ENCODE peak calls at places on chromosome 10, in ten cellular contexts. One of them, this sample, is unnamed.

GRCh38 chr10:63115732-63116383 is 17.3 kb upstream of the NRBF2 start:
- DNase-seq in stimulated activated CD8-positive, alpha-beta memory T cell treated with anti-CD3 and anti-CD28 coated beads, Interleukin-7, amount 100 ng/mL, for 24 hours: no peak
- DNase-seq in retina: no peak
- DNase-seq in colonic mucosa: peak
- DNase-seq in ovary: peak
- DNase-seq in RWPE1: peak
- DNase-seq in erythroblast: no peak
- DNase-seq in posterior vena cava: peak
- DNase-seq in choroid plexus epithelial cell: peak
- DNase-seq in activated T-helper 1 cell treated with anti-CD3 and anti-CD28 coated beads, Interleukin-12 subunit alpha, Interleukin-12 subunit beta, Interleukin-2, Interleukin-4 antibody, amounts not matched to agents 30 ng/mL and 10 ng/mL and 1 ng/mL, durations not matched to agents 14 hours and 24 hours and 36 hours: no peak
- DNase-seq in this sample: peak

GRCh38 chr10:117684673-117685211 is 142.2 kb downstream of the EMX2 start:
- DNase-seq in ovary: peak
- DNase-seq in retina: no peak
- DNase-seq in choroid plexus epithelial cell: no peak
- DNase-seq in posterior vena cava: no peak
- DNase-seq in stimulated activated CD8-positive, alpha-beta memory T cell treated with anti-CD3 and anti-CD28 coated beads, Interleukin-7, amount 100 ng/mL, for 24 hours: no peak
- DNase-seq in erythroblast: peak
- DNase-seq in activated T-helper 1 cell treated with anti-CD3 and anti-CD28 coated beads, Interleukin-12 subunit alpha, Interleukin-12 subunit beta, Interleukin-2, Interleukin-4 antibody, amounts not matched to agents 30 ng/mL and 10 ng/mL and 1 ng/mL, durations not matched to agents 14 hours and 24 hours and 36 hours: no peak
- DNase-seq in RWPE1: peak
- DNase-seq in colonic mucosa: peak
- DNase-seq in this sample: no peak

GRCh38 chr10:67098460-67098859 is 172.6 kb downstream of the LRRTM3 start:
- DNase-seq in posterior vena cava: no peak
- DNase-seq in activated T-helper 1 cell treated with anti-CD3 and anti-CD28 coated beads, Interleukin-12 subunit alpha, Interleukin-12 subunit beta, Interleukin-2, Interleukin-4 antibody, amounts not matched to agents 30 ng/mL and 10 ng/mL and 1 ng/mL, durations not matched to agents 14 hours and 24 hours and 36 hours: no peak
- DNase-seq in stimulated activated CD8-positive, alpha-beta memory T cell treated with anti-CD3 and anti-CD28 coated beads, Interleukin-7, amount 100 ng/mL, for 24 hours: no peak
- DNase-seq in retina: peak
- DNase-seq in choroid plexus epithelial cell: no peak
- DNase-seq in colonic mucosa: no peak
- DNase-seq in erythroblast: no peak
- DNase-seq in RWPE1: no peak
- DNase-seq in ovary: no peak
- DNase-seq in this sample: no peak

GRCh38 chr10:2150315-2150714 is 413.0 kb upstream of the ADARB2 start:
- DNase-seq in posterior vena cava: no peak
- DNase-seq in retina: no peak
- DNase-seq in stimulated activated CD8-positive, alpha-beta memory T cell treated with anti-CD3 and anti-CD28 coated beads, Interleukin-7, amount 100 ng/mL, for 24 hours: no peak
- DNase-seq in choroid plexus epithelial cell: no peak
- DNase-seq in ovary: no peak
- DNase-seq in RWPE1: no peak
- DNase-seq in colonic mucosa: no peak
- DNase-seq in erythroblast: no peak
- DNase-seq in activated T-helper 1 cell treated with anti-CD3 and anti-CD28 coated beads, Interleukin-12 subunit alpha, Interleukin-12 subunit beta, Interleukin-2, Interleukin-4 antibody, amounts not matched to agents 30 ng/mL and 10 ng/mL and 1 ng/mL, durations not matched to agents 14 hours and 24 hours and 36 hours: no peak
- DNase-seq in this sample: no peak

GRCh38 chr10:73485320-73485719 is 10.5 kb downstream of the PPP3CB start:
- DNase-seq in activated T-helper 1 cell treated with anti-CD3 and anti-CD28 coated beads, Interleukin-12 subunit alpha, Interleukin-12 subunit beta, Interleukin-2, Interleukin-4 antibody, amounts not matched to agents 30 ng/mL and 10 ng/mL and 1 ng/mL, durations not matched to agents 14 hours and 24 hours and 36 hours: no peak
- DNase-seq in retina: no peak
- DNase-seq in RWPE1: peak
- DNase-seq in colonic mucosa: no peak
- DNase-seq in choroid plexus epithelial cell: no peak
- DNase-seq in erythroblast: peak
- DNase-seq in ovary: no peak
- DNase-seq in posterior vena cava: no peak
- DNase-seq in stimulated activated CD8-positive, alpha-beta memory T cell treated with anti-CD3 and anti-CD28 coated beads, Interleukin-7, amount 100 ng/mL, for 24 hours: no peak
- DNase-seq in this sample: no peak

GRCh38 chr10:89235073-89235798 is 16.3 kb downstream of the LIPA start:
- DNase-seq in colonic mucosa: peak
- DNase-seq in stimulated activated CD8-positive, alpha-beta memory T cell treated with anti-CD3 and anti-CD28 coated beads, Interleukin-7, amount 100 ng/mL, for 24 hours: no peak
- DNase-seq in erythroblast: no peak
- DNase-seq in retina: no peak
- DNase-seq in activated T-helper 1 cell treated with anti-CD3 and anti-CD28 coated beads, Interleukin-12 subunit alpha, Interleukin-12 subunit beta, Interleukin-2, Interleukin-4 antibody, amounts not matched to agents 30 ng/mL and 10 ng/mL and 1 ng/mL, durations not matched to agents 14 hours and 24 hours and 36 hours: no peak
- DNase-seq in ovary: no peak
- DNase-seq in posterior vena cava: peak
- DNase-seq in choroid plexus epithelial cell: no peak
- DNase-seq in RWPE1: no peak
- DNase-seq in this sample: no peak

GRCh38 chr10:116655573-116655972 is 34.8 kb downstream of the PNLIPRP2 start:
- DNase-seq in ovary: no peak
- DNase-seq in choroid plexus epithelial cell: no peak
- DNase-seq in retina: no peak
- DNase-seq in activated T-helper 1 cell treated with anti-CD3 and anti-CD28 coated beads, Interleukin-12 subunit alpha, Interleukin-12 subunit beta, Interleukin-2, Interleukin-4 antibody, amounts not matched to agents 30 ng/mL and 10 ng/mL and 1 ng/mL, durations not matched to agents 14 hours and 24 hours and 36 hours: no peak
- DNase-seq in erythroblast: no peak
- DNase-seq in RWPE1: no peak
- DNase-seq in posterior vena cava: no peak
- DNase-seq in stimulated activated CD8-positive, alpha-beta memory T cell treated with anti-CD3 and anti-CD28 coated beads, Interleukin-7, amount 100 ng/mL, for 24 hours: no peak
- DNase-seq in colonic mucosa: no peak
- DNase-seq in this sample: no peak

GRCh38 chr10:115818015-115818414 is 455.0 kb downstream of the GFRA1 start:
- DNase-seq in ovary: no peak
- DNase-seq in activated T-helper 1 cell treated with anti-CD3 and anti-CD28 coated beads, Interleukin-12 subunit alpha, Interleukin-12 subunit beta, Interleukin-2, Interleukin-4 antibody, amounts not matched to agents 30 ng/mL and 10 ng/mL and 1 ng/mL, durations not matched to agents 14 hours and 24 hours and 36 hours: no peak
- DNase-seq in choroid plexus epithelial cell: peak
- DNase-seq in colonic mucosa: no peak
- DNase-seq in stimulated activated CD8-positive, alpha-beta memory T cell treated with anti-CD3 and anti-CD28 coated beads, Interleukin-7, amount 100 ng/mL, for 24 hours: no peak
- DNase-seq in posterior vena cava: no peak
- DNase-seq in RWPE1: no peak
- DNase-seq in erythroblast: no peak
- DNase-seq in retina: no peak
- DNase-seq in this sample: no peak

GRCh38 chr10:69908071-69908470 is 106.4 kb downstream of the COL13A1 start:
- DNase-seq in RWPE1: no peak
- DNase-seq in colonic mucosa: no peak
- DNase-seq in posterior vena cava: no peak
- DNase-seq in retina: no peak
- DNase-seq in activated T-helper 1 cell treated with anti-CD3 and anti-CD28 coated beads, Interleukin-12 subunit alpha, Interleukin-12 subunit beta, Interleukin-2, Interleukin-4 antibody, amounts not matched to agents 30 ng/mL and 10 ng/mL and 1 ng/mL, durations not matched to agents 14 hours and 24 hours and 36 hours: no peak
- DNase-seq in choroid plexus epithelial cell: no peak
- DNase-seq in stimulated activated CD8-positive, alpha-beta memory T cell treated with anti-CD3 and anti-CD28 coated beads, Interleukin-7, amount 100 ng/mL, for 24 hours: no peak
- DNase-seq in ovary: no peak
- DNase-seq in erythroblast: no peak
- DNase-seq in this sample: no peak

GRCh38 chr10:14648042-14648765 is 126.5 kb downstream of the FAM107B start:
- DNase-seq in RWPE1: no peak
- DNase-seq in erythroblast: peak
- DNase-seq in colonic mucosa: peak
- DNase-seq in ovary: no peak
- DNase-seq in choroid plexus epithelial cell: peak
- DNase-seq in retina: peak
- DNase-seq in stimulated activated CD8-positive, alpha-beta memory T cell treated with anti-CD3 and anti-CD28 coated beads, Interleukin-7, amount 100 ng/mL, for 24 hours: peak
- DNase-seq in posterior vena cava: peak
- DNase-seq in activated T-helper 1 cell treated with anti-CD3 and anti-CD28 coated beads, Interleukin-12 subunit alpha, Interleukin-12 subunit beta, Interleukin-2, Interleukin-4 antibody, amounts not matched to agents 30 ng/mL and 10 ng/mL and 1 ng/mL, durations not matched to agents 14 hours and 24 hours and 36 hours: peak
- DNase-seq in this sample: no peak

GRCh38 chr10:15348579-15348978 is 22.5 kb downstream of the FAM171A1 start:
- DNase-seq in RWPE1: no peak
- DNase-seq in posterior vena cava: no peak
- DNase-seq in retina: no peak
- DNase-seq in activated T-helper 1 cell treated with anti-CD3 and anti-CD28 coated beads, Interleukin-12 subunit alpha, Interleukin-12 subunit beta, Interleukin-2, Interleukin-4 antibody, amounts not matched to agents 30 ng/mL and 10 ng/mL and 1 ng/mL, durations not matched to agents 14 hours and 24 hours and 36 hours: no peak
- DNase-seq in colonic mucosa: no peak
- DNase-seq in stimulated activated CD8-positive, alpha-beta memory T cell treated with anti-CD3 and anti-CD28 coated beads, Interleukin-7, amount 100 ng/mL, for 24 hours: no peak
- DNase-seq in ovary: no peak
- DNase-seq in choroid plexus epithelial cell: no peak
- DNase-seq in erythroblast: no peak
- DNase-seq in this sample: no peak

GRCh38 chr10:116836902-116837513 is 12.3 kb upstream of the ENO4 start:
- DNase-seq in colonic mucosa: no peak
- DNase-seq in ovary: no peak
- DNase-seq in erythroblast: no peak
- DNase-seq in retina: no peak
- DNase-seq in choroid plexus epithelial cell: peak
- DNase-seq in posterior vena cava: no peak
- DNase-seq in RWPE1: no peak
- DNase-seq in activated T-helper 1 cell treated with anti-CD3 and anti-CD28 coated beads, Interleukin-12 subunit alpha, Interleukin-12 subunit beta, Interleukin-2, Interleukin-4 antibody, amounts not matched to agents 30 ng/mL and 10 ng/mL and 1 ng/mL, durations not matched to agents 14 hours and 24 hours and 36 hours: no peak
- DNase-seq in stimulated activated CD8-positive, alpha-beta memory T cell treated with anti-CD3 and anti-CD28 coated beads, Interleukin-7, amount 100 ng/mL, for 24 hours: no peak
- DNase-seq in this sample: no peak

GRCh38 chr10:15715619-15716227 is 4.0 kb downstream of the ITGA8 start:
- DNase-seq in posterior vena cava: no peak
- DNase-seq in RWPE1: no peak
- DNase-seq in stimulated activated CD8-positive, alpha-beta memory T cell treated with anti-CD3 and anti-CD28 coated beads, Interleukin-7, amount 100 ng/mL, for 24 hours: no peak
- DNase-seq in colonic mucosa: no peak
- DNase-seq in erythroblast: peak
- DNase-seq in choroid plexus epithelial cell: peak
- DNase-seq in retina: no peak
- DNase-seq in ovary: no peak
- DNase-seq in activated T-helper 1 cell treated with anti-CD3 and anti-CD28 coated beads, Interleukin-12 subunit alpha, Interleukin-12 subunit beta, Interleukin-2, Interleukin-4 antibody, amounts not matched to agents 30 ng/mL and 10 ng/mL and 1 ng/mL, durations not matched to agents 14 hours and 24 hours and 36 hours: no peak
- DNase-seq in this sample: no peak

GRCh38 chr10:2201534-2202104 is 464.3 kb upstream of the ADARB2 start:
- DNase-seq in colonic mucosa: no peak
- DNase-seq in posterior vena cava: no peak
- DNase-seq in RWPE1: no peak
- DNase-seq in ovary: no peak
- DNase-seq in choroid plexus epithelial cell: no peak
- DNase-seq in retina: no peak
- DNase-seq in erythroblast: no peak
- DNase-seq in activated T-helper 1 cell treated with anti-CD3 and anti-CD28 coated beads, Interleukin-12 subunit alpha, Interleukin-12 subunit beta, Interleukin-2, Interleukin-4 antibody, amounts not matched to agents 30 ng/mL and 10 ng/mL and 1 ng/mL, durations not matched to agents 14 hours and 24 hours and 36 hours: no peak
- DNase-seq in stimulated activated CD8-positive, alpha-beta memory T cell treated with anti-CD3 and anti-CD28 coated beads, Interleukin-7, amount 100 ng/mL, for 24 hours: no peak
- DNase-seq in this sample: no peak

GRCh38 chr10:53209941-53210611 is 437.5 kb upstream of the MBL2 start:
- DNase-seq in ovary: no peak
- DNase-seq in choroid plexus epithelial cell: peak
- DNase-seq in posterior vena cava: no peak
- DNase-seq in stimulated activated CD8-positive, alpha-beta memory T cell treated with anti-CD3 and anti-CD28 coated beads, Interleukin-7, amount 100 ng/mL, for 24 hours: no peak
- DNase-seq in colonic mucosa: no peak
- DNase-seq in retina: peak
- DNase-seq in RWPE1: peak
- DNase-seq in activated T-helper 1 cell treated with anti-CD3 and anti-CD28 coated beads, Interleukin-12 subunit alpha, Interleukin-12 subunit beta, Interleukin-2, Interleukin-4 antibody, amounts not matched to agents 30 ng/mL and 10 ng/mL and 1 ng/mL, durations not matched to agents 14 hours and 24 hours and 36 hours: no peak
- DNase-seq in erythroblast: no peak
- DNase-seq in this sample: no peak

GRCh38 chr10:31426425-31426824 is 107.4 kb downstream of the ZEB1 start:
- DNase-seq in erythroblast: no peak
- DNase-seq in ovary: no peak
- DNase-seq in colonic mucosa: no peak
- DNase-seq in choroid plexus epithelial cell: peak
- DNase-seq in activated T-helper 1 cell treated with anti-CD3 and anti-CD28 coated beads, Interleukin-12 subunit alpha, Interleukin-12 subunit beta, Interleukin-2, Interleukin-4 antibody, amounts not matched to agents 30 ng/mL and 10 ng/mL and 1 ng/mL, durations not matched to agents 14 hours and 24 hours and 36 hours: no peak
- DNase-seq in posterior vena cava: no peak
- DNase-seq in RWPE1: peak
- DNase-seq in stimulated activated CD8-positive, alpha-beta memory T cell treated with anti-CD3 and anti-CD28 coated beads, Interleukin-7, amount 100 ng/mL, for 24 hours: no peak
- DNase-seq in retina: no peak
- DNase-seq in this sample: no peak

GRCh38 chr10:124124123-124124768 is 30.8 kb upstream of the CHST15 start:
- DNase-seq in RWPE1: no peak
- DNase-seq in ovary: no peak
- DNase-seq in erythroblast: no peak
- DNase-seq in stimulated activated CD8-positive, alpha-beta memory T cell treated with anti-CD3 and anti-CD28 coated beads, Interleukin-7, amount 100 ng/mL, for 24 hours: no peak
- DNase-seq in choroid plexus epithelial cell: no peak
- DNase-seq in posterior vena cava: no peak
- DNase-seq in activated T-helper 1 cell treated with anti-CD3 and anti-CD28 coated beads, Interleukin-12 subunit alpha, Interleukin-12 subunit beta, Interleukin-2, Interleukin-4 antibody, amounts not matched to agents 30 ng/mL and 10 ng/mL and 1 ng/mL, durations not matched to agents 14 hours and 24 hours and 36 hours: no peak
- DNase-seq in retina: no peak
- DNase-seq in colonic mucosa: no peak
- DNase-seq in this sample: no peak

GRCh38 chr10:4082851-4083250 is 297.8 kb upstream of the KLF6 start:
- DNase-seq in retina: no peak
- DNase-seq in RWPE1: no peak
- DNase-seq in activated T-helper 1 cell treated with anti-CD3 and anti-CD28 coated beads, Interleukin-12 subunit alpha, Interleukin-12 subunit beta, Interleukin-2, Interleukin-4 antibody, amounts not matched to agents 30 ng/mL and 10 ng/mL and 1 ng/mL, durations not matched to agents 14 hours and 24 hours and 36 hours: no peak
- DNase-seq in posterior vena cava: no peak
- DNase-seq in colonic mucosa: no peak
- DNase-seq in ovary: peak
- DNase-seq in choroid plexus epithelial cell: peak
- DNase-seq in stimulated activated CD8-positive, alpha-beta memory T cell treated with anti-CD3 and anti-CD28 coated beads, Interleukin-7, amount 100 ng/mL, for 24 hours: no peak
- DNase-seq in erythroblast: no peak
- DNase-seq in this sample: no peak

GRCh38 chr10:77116904-77117303 is 520.7 kb downstream of the KCNMA1 start:
- DNase-seq in posterior vena cava: no peak
- DNase-seq in erythroblast: no peak
- DNase-seq in ovary: no peak
- DNase-seq in stimulated activated CD8-positive, alpha-beta memory T cell treated with anti-CD3 and anti-CD28 coated beads, Interleukin-7, amount 100 ng/mL, for 24 hours: no peak
- DNase-seq in choroid plexus epithelial cell: no peak
- DNase-seq in RWPE1: peak
- DNase-seq in colonic mucosa: no peak
- DNase-seq in retina: no peak
- DNase-seq in activated T-helper 1 cell treated with anti-CD3 and anti-CD28 coated beads, Interleukin-12 subunit alpha, Interleukin-12 subunit beta, Interleukin-2, Interleukin-4 antibody, amounts not matched to agents 30 ng/mL and 10 ng/mL and 1 ng/mL, durations not matched to agents 14 hours and 24 hours and 36 hours: no peak
- DNase-seq in this sample: no peak

GRCh38 chr10:99908512-99908911 is 101.2 kb downstream of the DNMBP start:
- DNase-seq in ovary: no peak
- DNase-seq in RWPE1: no peak
- DNase-seq in posterior vena cava: no peak
- DNase-seq in stimulated activated CD8-positive, alpha-beta memory T cell treated with anti-CD3 and anti-CD28 coated beads, Interleukin-7, amount 100 ng/mL, for 24 hours: no peak
- DNase-seq in choroid plexus epithelial cell: no peak
- DNase-seq in erythroblast: no peak
- DNase-seq in colonic mucosa: no peak
- DNase-seq in activated T-helper 1 cell treated with anti-CD3 and anti-CD28 coated beads, Interleukin-12 subunit alpha, Interleukin-12 subunit beta, Interleukin-2, Interleukin-4 antibody, amounts not matched to agents 30 ng/mL and 10 ng/mL and 1 ng/mL, durations not matched to agents 14 hours and 24 hours and 36 hours: no peak
- DNase-seq in retina: no peak
- DNase-seq in this sample: peak

GRCh38 chr10:86718556-86718955 is 37.9 kb upstream of the BMPR1A start:
- DNase-seq in activated T-helper 1 cell treated with anti-CD3 and anti-CD28 coated beads, Interleukin-12 subunit alpha, Interleukin-12 subunit beta, Interleukin-2, Interleukin-4 antibody, amounts not matched to agents 30 ng/mL and 10 ng/mL and 1 ng/mL, durations not matched to agents 14 hours and 24 hours and 36 hours: no peak
- DNase-seq in colonic mucosa: no peak
- DNase-seq in choroid plexus epithelial cell: no peak
- DNase-seq in retina: no peak
- DNase-seq in ovary: no peak
- DNase-seq in RWPE1: no peak
- DNase-seq in posterior vena cava: peak
- DNase-seq in stimulated activated CD8-positive, alpha-beta memory T cell treated with anti-CD3 and anti-CD28 coated beads, Interleukin-7, amount 100 ng/mL, for 24 hours: no peak
- DNase-seq in erythroblast: no peak
- DNase-seq in this sample: no peak

GRCh38 chr10:84424731-84425165 is 96.4 kb downstream of the CCSER2 start:
- DNase-seq in choroid plexus epithelial cell: peak
- DNase-seq in retina: peak
- DNase-seq in stimulated activated CD8-positive, alpha-beta memory T cell treated with anti-CD3 and anti-CD28 coated beads, Interleukin-7, amount 100 ng/mL, for 24 hours: no peak
- DNase-seq in ovary: peak
- DNase-seq in activated T-helper 1 cell treated with anti-CD3 and anti-CD28 coated beads, Interleukin-12 subunit alpha, Interleukin-12 subunit beta, Interleukin-2, Interleukin-4 antibody, amounts not matched to agents 30 ng/mL and 10 ng/mL and 1 ng/mL, durations not matched to agents 14 hours and 24 hours and 36 hours: peak
- DNase-seq in RWPE1: peak
- DNase-seq in colonic mucosa: peak
- DNase-seq in erythroblast: no peak
- DNase-seq in posterior vena cava: peak
- DNase-seq in this sample: peak